ENCODE peak calls at places on chromosomes 3 and 15, in six cellular contexts. J is AG08395, N is T-cell, S is pulmonary artery endothelial cell, I is NCI-H524 treated with DMSO at 0.1 percent for 48 hours, F is KBM-7. C is an unnamed sample.

GRCh38 chr3:10988003-10988402 is 4.5 kb upstream of the SLC6A1 start:
- DNase-seq in J (no peak), N (no peak), S (no peak), I (no peak), F (no peak), C (no peak)

GRCh38 chr15:39828374-39828931 is 45.8 kb upstream of the FSIP1 start:
- DNase-seq in J (no peak), N (no peak), S (no peak), I (peak), F (no peak), C (no peak)

GRCh38 chr3:100537646-100538338 is 45.4 kb downstream of the TMEM45A start:
- DNase-seq in J (no peak), N (no peak), S (no peak), I (no peak), F (no peak), C (no peak)

GRCh38 chr15:80070840-80071239 is 11.4 kb downstream of the ZFAND6 start:
- DNase-seq in J (no peak), N (no peak), S (no peak), I (peak), F (peak), C (no peak)

GRCh38 chr15:43505723-43506122 is 11.7 kb upstream of the MAP1A start:
- DNase-seq in J (peak), N (no peak), S (no peak), I (no peak), F (no peak), C (no peak)

GRCh38 chr3:16318216-16318615 is 53.2 kb downstream of the OXNAD1 start:
- DNase-seq in J (peak), N (no peak), S (no peak), I (no peak), F (no peak), C (no peak)

GRCh38 chr3:14110699-14111098 is 14.0 kb downstream of the CHCHD4 start:
- DNase-seq in J (no peak), N (no peak), S (no peak), I (no peak), F (no peak), C (no peak)

GRCh38 chr3:33441322-33441976 is 1.2 kb upstream of the UBP1 start:
- DNase-seq in J (no peak), N (no peak), S (no peak), I (no peak), F (no peak), C (no peak)

GRCh38 chr15:72135719-72136118 is 17.5 kb downstream of the SENP8 start:
- DNase-seq in J (no peak), N (no peak), S (no peak), I (no peak), F (no peak), C (no peak)

GRCh38 chr3:168707900-168708299 is 612.2 kb upstream of the GOLIM4 start:
- DNase-seq in J (no peak), N (no peak), S (no peak), I (no peak), F (no peak), C (no peak)

GRCh38 chr3:50550079-50550736 is 17.3 kb downstream of the C3orf18 start:
- DNase-seq in J (peak), N (peak), S (no peak), I (no peak), F (peak), C (peak)

GRCh38 chr3:31300802-31301443 is 231.8 kb upstream of the STT3B start:
- DNase-seq in J (no peak), N (no peak), S (no peak), I (no peak), F (no peak), C (no peak)

GRCh38 chr3:13493867-13494441 is 13.8 kb downstream of the HDAC11 start:
- DNase-seq in J (no peak), N (no peak), S (no peak), I (no peak), F (no peak), C (no peak)

GRCh38 chr3:44926921-44927320 is 49.1 kb downstream of the ZDHHC3 start:
- DNase-seq in J (no peak), N (no peak), S (no peak), I (no peak), F (no peak), C (no peak)